ENCODE peak calls at places on chromosomes 3 and 15, in six cellular contexts. One of them, this sample, is unnamed. For H3K9me3, the result is how much of the 10 kb centered on the place peaks cover.

GRCh38 chr3:17090271-17090992 is 205.7 kb downstream of the PLCL2 start:
- DNase-seq in AG04450: no peak
- DNase-seq in CD8-positive, alpha-beta T cell: no peak
- DNase-seq in Panc1: no peak
- DNase-seq in upper lobe of right lung: no peak
- DNase-seq in heart left ventricle: no peak
- DNase-seq in this sample: no peak

GRCh38 chr3:71658131-71658530 is 67.1 kb downstream of the EIF4E3 start:
- DNase-seq in AG04450: no peak
- DNase-seq in CD8-positive, alpha-beta T cell: no peak
- DNase-seq in Panc1: no peak
- DNase-seq in upper lobe of right lung: peak
- DNase-seq in heart left ventricle: peak
- DNase-seq in this sample: peak

GRCh38 chr3:10173926-10174435 is 9.3 kb downstream of the IRAK2 start:
- DNase-seq in AG04450: peak
- DNase-seq in CD8-positive, alpha-beta T cell: no peak
- DNase-seq in Panc1: no peak
- DNase-seq in upper lobe of right lung: peak
- DNase-seq in heart left ventricle: peak
- DNase-seq in this sample: peak

GRCh38 chr15:99345242-99345641 is 94.0 kb downstream of the LRRC28 start:
- DNase-seq in AG04450: no peak
- DNase-seq in CD8-positive, alpha-beta T cell: no peak
- DNase-seq in Panc1: no peak
- DNase-seq in upper lobe of right lung: no peak
- DNase-seq in heart left ventricle: no peak
- DNase-seq in this sample: no peak

GRCh38 chr3:151787626-151788025 is 26.3 kb upstream of the AADAC start:
- DNase-seq in AG04450: no peak
- DNase-seq in CD8-positive, alpha-beta T cell: no peak
- DNase-seq in Panc1: no peak
- DNase-seq in upper lobe of right lung: no peak
- DNase-seq in heart left ventricle: no peak
- DNase-seq in this sample: no peak

GRCh38 chr15:32682569-32682968 is 35.2 kb upstream of the GREM1 start:
- DNase-seq in AG04450: peak
- DNase-seq in CD8-positive, alpha-beta T cell: no peak
- DNase-seq in Panc1: no peak
- DNase-seq in upper lobe of right lung: no peak
- DNase-seq in heart left ventricle: no peak
- DNase-seq in this sample: peak

GRCh38 chr15:23645379-23646164 is 2.1 kb downstream of the MAGEL2 start:
- DNase-seq in AG04450: no peak
- DNase-seq in CD8-positive, alpha-beta T cell: no peak
- DNase-seq in Panc1: no peak
- DNase-seq in upper lobe of right lung: no peak
- DNase-seq in heart left ventricle: no peak
- DNase-seq in this sample: no peak

GRCh38 chr3:190826018-190826417 is 36.5 kb downstream of the GMNC start:
- DNase-seq in AG04450: no peak
- DNase-seq in CD8-positive, alpha-beta T cell: no peak
- DNase-seq in Panc1: no peak
- DNase-seq in upper lobe of right lung: no peak
- DNase-seq in heart left ventricle: no peak
- DNase-seq in this sample: no peak

GRCh38 chr3:13714251-13714916 is 165.5 kb downstream of the FBLN2 start:
- DNase-seq in AG04450: no peak
- DNase-seq in CD8-positive, alpha-beta T cell: no peak
- DNase-seq in Panc1: no peak
- DNase-seq in upper lobe of right lung: peak
- DNase-seq in heart left ventricle: peak
- DNase-seq in this sample: no peak

GRCh38 chr3:115154611-115155010 is 7.5 kb upstream of the ZBTB20 start:
- DNase-seq in AG04450: no peak
- DNase-seq in CD8-positive, alpha-beta T cell: no peak
- DNase-seq in Panc1: no peak
- DNase-seq in upper lobe of right lung: no peak
- DNase-seq in heart left ventricle: no peak
- DNase-seq in this sample: no peak

GRCh38 chr3:66836363-66837152 is 161.5 kb upstream of the KBTBD8 start:
- DNase-seq in AG04450: no peak
- DNase-seq in CD8-positive, alpha-beta T cell: no peak
- DNase-seq in Panc1: no peak
- DNase-seq in upper lobe of right lung: no peak
- DNase-seq in heart left ventricle: no peak
- DNase-seq in this sample: no peak

GRCh38 chr3:48408823-48409281 is 21.0 kb downstream of the PLXNB1 start:
- DNase-seq in AG04450: no peak
- DNase-seq in CD8-positive, alpha-beta T cell: no peak
- DNase-seq in Panc1: no peak
- DNase-seq in upper lobe of right lung: peak
- DNase-seq in heart left ventricle: peak
- DNase-seq in this sample: no peak

GRCh38 chr15:81362790-81363189 is 11.2 kb downstream of the TMC3 start:
- DNase-seq in AG04450: no peak
- DNase-seq in CD8-positive, alpha-beta T cell: no peak
- DNase-seq in Panc1: no peak
- DNase-seq in upper lobe of right lung: no peak
- DNase-seq in heart left ventricle: no peak
- DNase-seq in this sample: no peak

GRCh38 chr3:48428088-48428862 is 1.6 kb downstream of the PLXNB1 start:
- DNase-seq in AG04450: no peak
- DNase-seq in CD8-positive, alpha-beta T cell: no peak
- DNase-seq in Panc1: no peak
- DNase-seq in upper lobe of right lung: no peak
- DNase-seq in heart left ventricle: no peak
- DNase-seq in this sample: no peak

GRCh38 chr3:132788299-132788698 is 66.1 kb upstream of the NPHP3 start:
- DNase-seq in AG04450: peak
- DNase-seq in CD8-positive, alpha-beta T cell: no peak
- DNase-seq in Panc1: no peak
- DNase-seq in upper lobe of right lung: no peak
- DNase-seq in heart left ventricle: peak
- DNase-seq in this sample: peak

GRCh38 chr3:62142696-62143095 is 230.7 kb downstream of the FEZF2 start:
- DNase-seq in AG04450: no peak
- DNase-seq in CD8-positive, alpha-beta T cell: no peak
- DNase-seq in Panc1: no peak
- DNase-seq in upper lobe of right lung: no peak
- DNase-seq in heart left ventricle: no peak
- DNase-seq in this sample: no peak

GRCh38 chr3:50270841-50271240 is 1.9 kb downstream of the SEMA3B start:
- DNase-seq in AG04450: no peak
- DNase-seq in CD8-positive, alpha-beta T cell: no peak
- DNase-seq in Panc1: no peak
- DNase-seq in upper lobe of right lung: no peak
- DNase-seq in heart left ventricle: no peak
- DNase-seq in this sample: no peak

GRCh38 chr3:130895690-130896089 is 1.8 kb downstream of the ATP2C1 start:
- DNase-seq in AG04450: no peak
- DNase-seq in CD8-positive, alpha-beta T cell: no peak
- DNase-seq in Panc1: no peak
- DNase-seq in upper lobe of right lung: no peak
- DNase-seq in heart left ventricle: no peak
- DNase-seq in this sample: peak

GRCh38 chr3:112437146-112438022 is 61.9 kb downstream of the BTLA start:
- DNase-seq in AG04450: peak
- DNase-seq in CD8-positive, alpha-beta T cell: no peak
- DNase-seq in Panc1: peak
- DNase-seq in upper lobe of right lung: no peak
- DNase-seq in heart left ventricle: no peak
- DNase-seq in this sample: peak

GRCh38 chr3:53534216-53534615 is 39.8 kb downstream of the CACNA1D start:
- DNase-seq in AG04450: no peak
- DNase-seq in CD8-positive, alpha-beta T cell: no peak
- DNase-seq in Panc1: no peak
- DNase-seq in upper lobe of right lung: no peak
- DNase-seq in heart left ventricle: no peak
- DNase-seq in this sample: no peak

GRCh38 chr15:28086175-28086703 is 12.9 kb downstream of the OCA2 start:
- DNase-seq in AG04450: peak
- DNase-seq in CD8-positive, alpha-beta T cell: no peak
- DNase-seq in Panc1: peak
- DNase-seq in upper lobe of right lung: no peak
- DNase-seq in heart left ventricle: peak
- DNase-seq in this sample: peak

GRCh38 chr3:123419850-123420292 is 29.0 kb downstream of the ADCY5 start:
- DNase-seq in AG04450: no peak
- DNase-seq in CD8-positive, alpha-beta T cell: no peak
- DNase-seq in Panc1: no peak
- DNase-seq in upper lobe of right lung: no peak
- DNase-seq in heart left ventricle: peak
- DNase-seq in this sample: no peak

GRCh38 chr3:184523825-184524615 is 37.6 kb upstream of the EPHB3 start:
- DNase-seq in AG04450: no peak
- DNase-seq in CD8-positive, alpha-beta T cell: no peak
- DNase-seq in Panc1: peak
- DNase-seq in upper lobe of right lung: no peak
- DNase-seq in heart left ventricle: no peak
- DNase-seq in this sample: peak

GRCh38 chr3:184524981-184525336 is 36.6 kb upstream of the EPHB3 start:
- DNase-seq in AG04450: no peak
- DNase-seq in CD8-positive, alpha-beta T cell: no peak
- DNase-seq in Panc1: no peak
- DNase-seq in upper lobe of right lung: no peak
- DNase-seq in heart left ventricle: peak
- DNase-seq in this sample: peak

GRCh38 chr3:184526158-184526483 is 35.5 kb upstream of the EPHB3 start:
- DNase-seq in AG04450: no peak
- DNase-seq in CD8-positive, alpha-beta T cell: no peak
- DNase-seq in Panc1: no peak
- DNase-seq in upper lobe of right lung: no peak
- DNase-seq in heart left ventricle: no peak
- DNase-seq in this sample: no peak

DNA sequence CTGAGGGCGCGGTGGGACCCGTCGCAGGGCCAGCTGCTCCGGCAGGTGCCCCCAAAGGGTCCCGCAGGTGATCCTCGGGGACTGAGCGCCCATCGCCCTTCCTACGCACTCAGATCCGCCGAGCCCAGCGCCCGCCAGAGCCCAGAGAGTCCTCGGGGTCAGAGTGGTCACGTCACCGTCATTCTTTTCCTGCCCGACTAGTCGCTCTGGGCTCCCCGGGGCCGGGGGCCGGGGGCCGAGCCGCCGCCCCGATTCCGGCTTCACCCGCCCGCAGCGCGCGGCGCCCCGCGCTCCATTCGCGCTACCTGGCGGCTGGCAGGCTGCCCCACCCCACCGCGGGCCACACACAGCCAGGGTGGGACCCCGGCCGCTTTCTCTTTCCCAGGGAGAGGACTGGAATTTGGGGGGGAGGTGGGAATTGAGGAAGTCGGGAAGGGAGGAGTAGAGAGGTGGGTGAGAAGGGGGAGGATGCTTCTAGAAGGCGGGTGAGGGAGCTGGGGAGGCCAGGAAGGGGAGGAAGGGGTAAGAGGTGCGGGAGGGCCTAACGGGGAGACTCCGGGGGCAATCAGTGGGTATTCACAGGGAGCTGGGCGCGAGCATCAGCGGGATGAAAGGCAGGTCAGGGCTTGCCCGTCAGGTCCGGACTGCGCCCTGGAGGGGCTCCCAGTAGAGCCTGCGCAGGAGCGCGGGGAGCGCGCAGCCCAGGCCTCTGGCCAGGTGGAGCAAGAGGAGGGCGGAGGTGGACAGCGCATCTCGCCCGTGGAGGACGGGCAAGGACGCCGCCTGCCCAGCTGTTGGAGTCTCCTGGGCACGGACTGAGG is 36.0 kb upstream of the EPHB3 start:
- DNase-seq in AG04450: no peak
- DNase-seq in CD8-positive, alpha-beta T cell: no peak
- DNase-seq in Panc1: no peak
- DNase-seq in upper lobe of right lung: no peak
- DNase-seq in heart left ventricle: no peak
- DNase-seq in this sample: peak
- H3K9me3 ChIP-seq in AG04450: under half
- H3K9me3 ChIP-seq in CD8-positive, alpha-beta T cell: under half
- H3K9me3 ChIP-seq in Panc1: under half
- H3K9me3 ChIP-seq in upper lobe of right lung: under half
- H3K9me3 ChIP-seq in heart left ventricle: under half
- H3K9me3 ChIP-seq in this sample: under half

DNA sequence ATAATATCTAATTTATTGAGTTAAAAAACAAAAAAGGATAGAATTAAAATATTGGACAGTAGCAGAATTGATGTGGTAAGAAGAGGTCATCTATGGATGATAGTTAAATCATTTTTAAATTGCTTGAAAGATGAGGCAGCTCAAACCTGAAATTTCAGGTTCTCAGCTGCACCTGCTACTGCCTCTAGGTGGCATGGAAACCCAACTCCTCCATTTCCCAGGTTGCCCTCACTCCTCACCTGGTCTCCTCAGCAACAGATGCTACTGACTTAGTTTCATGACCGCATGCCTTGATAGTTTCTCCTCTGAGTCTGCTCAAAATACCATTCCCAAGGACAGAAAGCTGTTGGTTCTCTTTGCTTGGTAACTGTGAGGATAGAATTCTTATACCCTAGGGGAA is 148.1 kb downstream of the ABHD5 start:
- DNase-seq in AG04450: no peak
- DNase-seq in CD8-positive, alpha-beta T cell: no peak
- DNase-seq in Panc1: no peak
- DNase-seq in upper lobe of right lung: no peak
- DNase-seq in heart left ventricle: no peak
- DNase-seq in this sample: peak
- TF ChIP-seq CTCF in AG04450: no peak
- TF ChIP-seq CTCF in CD8-positive, alpha-beta T cell: no peak
- TF ChIP-seq CTCF in Panc1: peak
- TF ChIP-seq CTCF in upper lobe of right lung: peak
- TF ChIP-seq CTCF in heart left ventricle: no peak
- TF ChIP-seq CTCF in this sample: peak

GRCh38 chr3:51751287-51751686 is 27.8 kb downstream of the IQCF6 start:
- DNase-seq in AG04450: no peak
- DNase-seq in CD8-positive, alpha-beta T cell: no peak
- DNase-seq in Panc1: no peak
- DNase-seq in upper lobe of right lung: no peak
- DNase-seq in heart left ventricle: no peak
- DNase-seq in this sample: no peak
- H3K9me3 ChIP-seq in AG04450: under half
- H3K9me3 ChIP-seq in CD8-positive, alpha-beta T cell: under half
- H3K9me3 ChIP-seq in Panc1: under half
- H3K9me3 ChIP-seq in upper lobe of right lung: under half
- H3K9me3 ChIP-seq in heart left ventricle: under half
- H3K9me3 ChIP-seq in this sample: under half

DNA sequence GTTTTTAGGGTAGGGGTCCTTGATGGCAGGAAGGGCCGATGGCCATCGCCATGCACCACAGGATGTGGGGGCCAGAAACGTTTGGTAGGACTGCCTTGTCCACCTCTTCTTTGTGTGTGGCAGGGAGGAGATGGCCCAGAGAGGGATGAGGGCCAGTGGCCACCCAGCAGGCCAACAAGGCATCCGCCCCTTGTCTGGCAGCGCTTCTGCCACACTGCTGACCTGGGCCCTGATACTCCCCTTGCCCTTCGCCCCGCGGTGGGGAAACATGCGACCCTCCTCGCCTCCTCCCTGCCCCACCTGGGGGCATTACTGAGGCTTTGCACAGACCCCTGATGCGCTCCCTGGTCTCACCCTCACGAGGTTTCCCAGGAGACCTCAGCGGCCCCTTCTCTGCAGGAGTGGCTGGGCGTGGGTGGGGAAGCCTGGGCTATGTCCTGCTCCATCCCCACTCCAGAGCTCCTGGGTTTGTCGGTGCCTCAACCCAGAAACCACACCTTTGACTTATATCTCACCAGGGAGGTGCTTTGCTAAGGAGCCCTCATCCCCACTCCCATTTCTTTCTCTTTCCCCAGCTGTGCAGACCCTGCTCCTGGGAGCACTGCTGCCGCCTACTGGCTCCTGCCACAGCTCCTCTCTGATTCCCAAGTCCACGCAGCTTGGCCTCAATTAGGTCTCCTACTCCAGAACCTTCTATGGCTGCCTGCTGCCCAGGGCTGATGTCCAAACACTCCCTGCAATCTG is 38.7 kb downstream of the FEM1B start:
- DNase-seq in AG04450: no peak
- DNase-seq in CD8-positive, alpha-beta T cell: no peak
- DNase-seq in Panc1: no peak
- DNase-seq in upper lobe of right lung: peak
- DNase-seq in heart left ventricle: peak
- DNase-seq in this sample: no peak
- TF ChIP-seq CTCF in AG04450: peak
- TF ChIP-seq CTCF in CD8-positive, alpha-beta T cell: no peak
- TF ChIP-seq CTCF in Panc1: peak
- TF ChIP-seq CTCF in upper lobe of right lung: no peak
- TF ChIP-seq CTCF in heart left ventricle: no peak
- TF ChIP-seq CTCF in this sample: no peak

This sample was measured in mammary epithelial cell.